ENCODE peak calls at places on chromosomes 12 and 14, in seven cellular contexts. One of them, this sample, is unnamed.

GRCh38 chr12:2615665-2616387 is 178.9 kb upstream of the FKBP4 start:
- DNase-seq in islet precursor cell: peak
- DNase-seq in activated gamma-delta T cell treated with anti-CD3 and anti-CD28 coated beads, Interleukin-2, amount 50 U/mL, for 16 hours: no peak
- DNase-seq in C1 segment of cervical spinal cord: no peak
- DNase-seq in CD8-positive, alpha-beta memory T cell: no peak
- DNase-seq in NCI-H1436: no peak
- DNase-seq in stromal cell of bone marrow: no peak
- DNase-seq in this sample: no peak

GRCh38 chr12:91382081-91382543 is 199.5 kb upstream of the DCN start:
- DNase-seq in activated gamma-delta T cell treated with anti-CD3 and anti-CD28 coated beads, Interleukin-2, amount 50 U/mL, for 16 hours: peak
- DNase-seq in islet precursor cell: peak
- DNase-seq in CD8-positive, alpha-beta memory T cell: peak
- DNase-seq in NCI-H1436: peak
- DNase-seq in C1 segment of cervical spinal cord: peak
- DNase-seq in stromal cell of bone marrow: peak
- DNase-seq in this sample: peak

GRCh38 chr12:31821484-31821883 is 92.7 kb upstream of the AMN1 start:
- DNase-seq in NCI-H1436: no peak
- DNase-seq in C1 segment of cervical spinal cord: no peak
- DNase-seq in CD8-positive, alpha-beta memory T cell: no peak
- DNase-seq in islet precursor cell: no peak
- DNase-seq in stromal cell of bone marrow: no peak
- DNase-seq in activated gamma-delta T cell treated with anti-CD3 and anti-CD28 coated beads, Interleukin-2, amount 50 U/mL, for 16 hours: no peak
- DNase-seq in this sample: no peak

GRCh38 chr14:32233292-32233691 is 30.2 kb upstream of the RNU6-8 start:
- DNase-seq in NCI-H1436: no peak
- DNase-seq in stromal cell of bone marrow: no peak
- DNase-seq in islet precursor cell: no peak
- DNase-seq in C1 segment of cervical spinal cord: no peak
- DNase-seq in CD8-positive, alpha-beta memory T cell: no peak
- DNase-seq in activated gamma-delta T cell treated with anti-CD3 and anti-CD28 coated beads, Interleukin-2, amount 50 U/mL, for 16 hours: no peak
- DNase-seq in this sample: no peak

GRCh38 chr12:103677341-103677740 is 90.3 kb downstream of the STAB2 start:
- DNase-seq in stromal cell of bone marrow: no peak
- DNase-seq in NCI-H1436: no peak
- DNase-seq in CD8-positive, alpha-beta memory T cell: no peak
- DNase-seq in C1 segment of cervical spinal cord: no peak
- DNase-seq in activated gamma-delta T cell treated with anti-CD3 and anti-CD28 coated beads, Interleukin-2, amount 50 U/mL, for 16 hours: no peak
- DNase-seq in islet precursor cell: peak
- DNase-seq in this sample: no peak

GRCh38 chr14:50225067-50225973 is 6.1 kb downstream of the SOS2 start:
- DNase-seq in islet precursor cell: no peak
- DNase-seq in activated gamma-delta T cell treated with anti-CD3 and anti-CD28 coated beads, Interleukin-2, amount 50 U/mL, for 16 hours: no peak
- DNase-seq in C1 segment of cervical spinal cord: no peak
- DNase-seq in CD8-positive, alpha-beta memory T cell: no peak
- DNase-seq in stromal cell of bone marrow: peak
- DNase-seq in NCI-H1436: no peak
- DNase-seq in this sample: no peak

GRCh38 chr12:75259170-75259569 is 49.5 kb upstream of the KCNC2 start:
- DNase-seq in activated gamma-delta T cell treated with anti-CD3 and anti-CD28 coated beads, Interleukin-2, amount 50 U/mL, for 16 hours: no peak
- DNase-seq in stromal cell of bone marrow: no peak
- DNase-seq in NCI-H1436: no peak
- DNase-seq in C1 segment of cervical spinal cord: no peak
- DNase-seq in islet precursor cell: no peak
- DNase-seq in CD8-positive, alpha-beta memory T cell: no peak
- DNase-seq in this sample: no peak

GRCh38 chr14:105314287-105315185 is at the start of gene PACS2:
- DNase-seq in activated gamma-delta T cell treated with anti-CD3 and anti-CD28 coated beads, Interleukin-2, amount 50 U/mL, for 16 hours: peak
- DNase-seq in islet precursor cell: no peak
- DNase-seq in C1 segment of cervical spinal cord: no peak
- DNase-seq in CD8-positive, alpha-beta memory T cell: peak
- DNase-seq in stromal cell of bone marrow: peak
- DNase-seq in NCI-H1436: peak
- DNase-seq in this sample: peak

GRCh38 chr12:106147956-106148355 is 9.2 kb upstream of the NUAK1 start:
- DNase-seq in NCI-H1436: no peak
- DNase-seq in CD8-positive, alpha-beta memory T cell: no peak
- DNase-seq in activated gamma-delta T cell treated with anti-CD3 and anti-CD28 coated beads, Interleukin-2, amount 50 U/mL, for 16 hours: no peak
- DNase-seq in stromal cell of bone marrow: no peak
- DNase-seq in C1 segment of cervical spinal cord: peak
- DNase-seq in islet precursor cell: no peak
- DNase-seq in this sample: no peak

GRCh38 chr12:69239922-69240624 is 704 bp downstream of the CPSF6 start:
- DNase-seq in islet precursor cell: peak
- DNase-seq in NCI-H1436: peak
- DNase-seq in activated gamma-delta T cell treated with anti-CD3 and anti-CD28 coated beads, Interleukin-2, amount 50 U/mL, for 16 hours: peak
- DNase-seq in stromal cell of bone marrow: no peak
- DNase-seq in C1 segment of cervical spinal cord: peak
- DNase-seq in CD8-positive, alpha-beta memory T cell: peak
- DNase-seq in this sample: peak

GRCh38 chr12:104729610-104730446 is 228.3 kb downstream of the SLC41A2 start:
- DNase-seq in activated gamma-delta T cell treated with anti-CD3 and anti-CD28 coated beads, Interleukin-2, amount 50 U/mL, for 16 hours: no peak
- DNase-seq in CD8-positive, alpha-beta memory T cell: no peak
- DNase-seq in C1 segment of cervical spinal cord: no peak
- DNase-seq in islet precursor cell: no peak
- DNase-seq in stromal cell of bone marrow: no peak
- DNase-seq in NCI-H1436: no peak
- DNase-seq in this sample: no peak

GRCh38 chr14:101474563-101475467 is 86.5 kb upstream of the DIO3 start:
- DNase-seq in NCI-H1436: no peak
- DNase-seq in activated gamma-delta T cell treated with anti-CD3 and anti-CD28 coated beads, Interleukin-2, amount 50 U/mL, for 16 hours: no peak
- DNase-seq in islet precursor cell: peak
- DNase-seq in stromal cell of bone marrow: no peak
- DNase-seq in CD8-positive, alpha-beta memory T cell: no peak
- DNase-seq in C1 segment of cervical spinal cord: no peak
- DNase-seq in this sample: peak

GRCh38 chr12:19869413-19869812 is 430.1 kb downstream of the AEBP2 start:
- DNase-seq in stromal cell of bone marrow: peak
- DNase-seq in CD8-positive, alpha-beta memory T cell: no peak
- DNase-seq in NCI-H1436: no peak
- DNase-seq in islet precursor cell: no peak
- DNase-seq in activated gamma-delta T cell treated with anti-CD3 and anti-CD28 coated beads, Interleukin-2, amount 50 U/mL, for 16 hours: no peak
- DNase-seq in C1 segment of cervical spinal cord: no peak
- DNase-seq in this sample: no peak

GRCh38 chr14:105616802-105617192 is 90.4 kb downstream of the TMEM121 start:
- DNase-seq in CD8-positive, alpha-beta memory T cell: no peak
- DNase-seq in NCI-H1436: no peak
- DNase-seq in islet precursor cell: peak
- DNase-seq in stromal cell of bone marrow: no peak
- DNase-seq in activated gamma-delta T cell treated with anti-CD3 and anti-CD28 coated beads, Interleukin-2, amount 50 U/mL, for 16 hours: no peak
- DNase-seq in C1 segment of cervical spinal cord: no peak
- DNase-seq in this sample: peak

GRCh38 chr12:25496098-25496587 is 56.9 kb downstream of the LMNTD1 start:
- DNase-seq in C1 segment of cervical spinal cord: no peak
- DNase-seq in CD8-positive, alpha-beta memory T cell: no peak
- DNase-seq in NCI-H1436: no peak
- DNase-seq in stromal cell of bone marrow: peak
- DNase-seq in activated gamma-delta T cell treated with anti-CD3 and anti-CD28 coated beads, Interleukin-2, amount 50 U/mL, for 16 hours: no peak
- DNase-seq in islet precursor cell: no peak
- DNase-seq in this sample: no peak

GRCh38 chr12:106345739-106346138 is 11.8 kb upstream of the POLR3B start:
- DNase-seq in activated gamma-delta T cell treated with anti-CD3 and anti-CD28 coated beads, Interleukin-2, amount 50 U/mL, for 16 hours: no peak
- DNase-seq in islet precursor cell: peak
- DNase-seq in NCI-H1436: peak
- DNase-seq in stromal cell of bone marrow: no peak
- DNase-seq in CD8-positive, alpha-beta memory T cell: peak
- DNase-seq in C1 segment of cervical spinal cord: no peak
- DNase-seq in this sample: peak

GRCh38 chr14:72597834-72598233 is 296.1 kb downstream of the DPF3 start:
- DNase-seq in CD8-positive, alpha-beta memory T cell: no peak
- DNase-seq in C1 segment of cervical spinal cord: no peak
- DNase-seq in NCI-H1436: no peak
- DNase-seq in stromal cell of bone marrow: no peak
- DNase-seq in islet precursor cell: no peak
- DNase-seq in activated gamma-delta T cell treated with anti-CD3 and anti-CD28 coated beads, Interleukin-2, amount 50 U/mL, for 16 hours: no peak
- DNase-seq in this sample: no peak

GRCh38 chr12:109606261-109607028 is 32.9 kb downstream of the MVK start:
- DNase-seq in NCI-H1436: no peak
- DNase-seq in stromal cell of bone marrow: no peak
- DNase-seq in activated gamma-delta T cell treated with anti-CD3 and anti-CD28 coated beads, Interleukin-2, amount 50 U/mL, for 16 hours: no peak
- DNase-seq in islet precursor cell: no peak
- DNase-seq in CD8-positive, alpha-beta memory T cell: no peak
- DNase-seq in C1 segment of cervical spinal cord: no peak
- DNase-seq in this sample: no peak

GRCh38 chr12:107642240-107642639 is 43.4 kb upstream of the PWP1 start:
- DNase-seq in islet precursor cell: no peak
- DNase-seq in CD8-positive, alpha-beta memory T cell: no peak
- DNase-seq in NCI-H1436: peak
- DNase-seq in activated gamma-delta T cell treated with anti-CD3 and anti-CD28 coated beads, Interleukin-2, amount 50 U/mL, for 16 hours: no peak
- DNase-seq in stromal cell of bone marrow: no peak
- DNase-seq in C1 segment of cervical spinal cord: no peak
- DNase-seq in this sample: no peak

GRCh38 chr12:93482721-93483120 is 15.4 kb downstream of the MRPL42 start:
- DNase-seq in stromal cell of bone marrow: no peak
- DNase-seq in activated gamma-delta T cell treated with anti-CD3 and anti-CD28 coated beads, Interleukin-2, amount 50 U/mL, for 16 hours: no peak
- DNase-seq in CD8-positive, alpha-beta memory T cell: no peak
- DNase-seq in islet precursor cell: no peak
- DNase-seq in NCI-H1436: no peak
- DNase-seq in C1 segment of cervical spinal cord: no peak
- DNase-seq in this sample: no peak

GRCh38 chr12:6461401-6462233 is 8.9 kb downstream of the VAMP1 start:
- DNase-seq in islet precursor cell: peak
- DNase-seq in CD8-positive, alpha-beta memory T cell: peak
- DNase-seq in NCI-H1436: no peak
- DNase-seq in C1 segment of cervical spinal cord: peak
- DNase-seq in activated gamma-delta T cell treated with anti-CD3 and anti-CD28 coated beads, Interleukin-2, amount 50 U/mL, for 16 hours: peak
- DNase-seq in stromal cell of bone marrow: no peak
- DNase-seq in this sample: no peak

GRCh38 chr12:27817761-27818160 is 37.7 kb upstream of the MANSC4 start:
- DNase-seq in C1 segment of cervical spinal cord: no peak
- DNase-seq in NCI-H1436: no peak
- DNase-seq in CD8-positive, alpha-beta memory T cell: no peak
- DNase-seq in activated gamma-delta T cell treated with anti-CD3 and anti-CD28 coated beads, Interleukin-2, amount 50 U/mL, for 16 hours: no peak
- DNase-seq in islet precursor cell: no peak
- DNase-seq in stromal cell of bone marrow: no peak
- DNase-seq in this sample: no peak

GRCh38 chr12:26704684-26705475 is 128.1 kb downstream of the ITPR2 start:
- DNase-seq in NCI-H1436: no peak
- DNase-seq in stromal cell of bone marrow: no peak
- DNase-seq in CD8-positive, alpha-beta memory T cell: no peak
- DNase-seq in islet precursor cell: no peak
- DNase-seq in activated gamma-delta T cell treated with anti-CD3 and anti-CD28 coated beads, Interleukin-2, amount 50 U/mL, for 16 hours: no peak
- DNase-seq in C1 segment of cervical spinal cord: no peak
- DNase-seq in this sample: peak

GRCh38 chr14:95841680-95842079 is 35.0 kb upstream of the TUNAR start:
- DNase-seq in stromal cell of bone marrow: no peak
- DNase-seq in islet precursor cell: no peak
- DNase-seq in activated gamma-delta T cell treated with anti-CD3 and anti-CD28 coated beads, Interleukin-2, amount 50 U/mL, for 16 hours: no peak
- DNase-seq in CD8-positive, alpha-beta memory T cell: no peak
- DNase-seq in C1 segment of cervical spinal cord: no peak
- DNase-seq in NCI-H1436: no peak
- DNase-seq in this sample: no peak

GRCh38 chr12:93100610-93101009 is 171.5 kb upstream of the EEA1 start:
- DNase-seq in islet precursor cell: no peak
- DNase-seq in C1 segment of cervical spinal cord: no peak
- DNase-seq in CD8-positive, alpha-beta memory T cell: no peak
- DNase-seq in activated gamma-delta T cell treated with anti-CD3 and anti-CD28 coated beads, Interleukin-2, amount 50 U/mL, for 16 hours: no peak
- DNase-seq in NCI-H1436: no peak
- DNase-seq in stromal cell of bone marrow: no peak
- DNase-seq in this sample: no peak

GRCh38 chr12:115155665-115156645 is 472.0 kb upstream of the TBX3 start:
- DNase-seq in CD8-positive, alpha-beta memory T cell: no peak
- DNase-seq in activated gamma-delta T cell treated with anti-CD3 and anti-CD28 coated beads, Interleukin-2, amount 50 U/mL, for 16 hours: no peak
- DNase-seq in NCI-H1436: no peak
- DNase-seq in stromal cell of bone marrow: peak
- DNase-seq in islet precursor cell: peak
- DNase-seq in C1 segment of cervical spinal cord: no peak
- DNase-seq in this sample: peak

GRCh38 chr14:72243894-72244293 is 311.7 kb downstream of the RGS6 start:
- DNase-seq in activated gamma-delta T cell treated with anti-CD3 and anti-CD28 coated beads, Interleukin-2, amount 50 U/mL, for 16 hours: no peak
- DNase-seq in NCI-H1436: no peak
- DNase-seq in C1 segment of cervical spinal cord: no peak
- DNase-seq in CD8-positive, alpha-beta memory T cell: no peak
- DNase-seq in islet precursor cell: no peak
- DNase-seq in stromal cell of bone marrow: no peak
- DNase-seq in this sample: no peak

This sample was measured in SJSA1.